ENCODE peak calls at places on chromosomes 6 and 20, in four cellular contexts. H is K562, Z is IMR-90, B is A549. O is an unnamed sample.

GRCh38 chr6:158131926-158132325 is 36.1 kb downstream of the SERAC1 start:
- DNase-seq in B (peak), Z (peak), H (peak), O (no peak)

GRCh38 chr6:4289770-4290320 is 154.5 kb upstream of the ECI2 start:
- DNase-seq in B (no peak), H (no peak), Z (no peak), O (no peak)

GRCh38 chr6:22383016-22383415 is 86.2 kb upstream of the PRL start:
- DNase-seq in Z (no peak), H (no peak), B (no peak), O (no peak)

GRCh38 chr6:159693894-159694545 is 979 bp upstream of the SOD2 start:
- DNase-seq in B (no peak), Z (peak), H (peak), O (no peak)

GRCh38 chr6:72968704-72969103 is 256.6 kb downstream of the KHDC1L start:
- DNase-seq in B (peak), Z (peak), H (no peak), O (no peak)

GRCh38 chr20:10651227-10651990 is 22.4 kb downstream of the JAG1 start:
- DNase-seq in B (no peak), H (peak), Z (peak), O (no peak)

GRCh38 chr6:42449917-42450313 is 1.8 kb downstream of the TRERF1 start:
- DNase-seq in H (no peak), B (no peak), Z (peak), O (no peak)

GRCh38 chr6:127276336-127276735 is 9.7 kb downstream of the RNF146 start:
- DNase-seq in B (no peak), H (peak), Z (no peak), O (no peak)

GRCh38 chr6:235763-236360 is 56.4 kb upstream of the DUSP22 start:
- DNase-seq in H (no peak), B (no peak), Z (peak), O (no peak)

GRCh38 chr6:157746897-157747296 is 76.1 kb upstream of the SNX9 start:
- DNase-seq in B (no peak), Z (no peak), H (no peak), O (no peak)

GRCh38 chr20:1671891-1672669 is 14.5 kb upstream of the SIRPG start:
- DNase-seq in H (no peak), B (no peak), Z (no peak), O (peak)

GRCh38 chr6:37168809-37169457 is 1.0 kb upstream of the PIM1 start:
- DNase-seq in H (no peak), B (no peak), Z (no peak), O (no peak)

GRCh38 chr6:111604259-111605099 is 1.2 kb downstream of the TRAF3IP2 start:
- DNase-seq in H (peak), B (no peak), Z (peak), O (peak)

GRCh38 chr6:33815854-33816253 is 12.1 kb upstream of the MLN start:
- DNase-seq in H (peak), B (no peak), Z (no peak), O (no peak)

GRCh38 chr6:144920391-144920983 is 635.4 kb downstream of the UTRN start:
- DNase-seq in B (no peak), H (no peak), Z (no peak), O (no peak)

GRCh38 chr20:59158673-59159072 is 4.9 kb upstream of the ZNF831 start:
- DNase-seq in Z (no peak), B (no peak), H (no peak), O (no peak)

GRCh38 chr6:30882764-30883475 is 1.4 kb upstream of the DDR1 start:
- DNase-seq in H (peak), B (peak), Z (no peak), O (peak)

GRCh38 chr6:158072083-158072721 is 90.5 kb downstream of the SYNJ2 start:
- DNase-seq in Z (peak), H (peak), B (peak), O (peak)

GRCh38 chr6:8057793-8058192 is 6.4 kb downstream of the BLOC1S5 start:
- DNase-seq in Z (peak), B (no peak), H (no peak), O (no peak)

GRCh38 chr20:52379723-52380336 is 188.3 kb upstream of the ZFP64 start:
- DNase-seq in H (peak), B (peak), Z (peak), O (no peak)
- TF ChIP-seq USF2 in H (no peak), B (no peak), Z (no peak), O (no peak)

GRCh38 chr20:37342231-37343177 is 3.4 kb upstream of the SRC start:
- DNase-seq in B (peak), Z (no peak), H (no peak), O (no peak)
- TF ChIP-seq USF2 in B (no peak), Z (no peak), H (no peak), O (no peak)

GRCh38 chr6:102549221-102549874 is 1155.8 kb downstream of the GRIK2 start:
- DNase-seq in Z (no peak), B (no peak), H (no peak), O (no peak)
- TF ChIP-seq USF2 in Z (no peak), B (no peak), H (no peak), O (no peak)

GRCh38 chr6:168189679-168190405 is 110.8 kb upstream of the FRMD1 start:
- DNase-seq in B (no peak), H (no peak), Z (no peak), O (no peak)

GRCh38 chr6:168190646-168191443 is 111.8 kb upstream of the FRMD1 start:
- DNase-seq in B (no peak), H (no peak), Z (no peak), O (no peak)

GRCh38 chr6:168192901-168193815 is 114.1 kb upstream of the FRMD1 start:
- DNase-seq in B (no peak), H (no peak), Z (no peak), O (no peak)

GRCh38 chr6:168193816-168194701 is 115.0 kb upstream of the FRMD1 start:
- DNase-seq in Z (no peak), H (peak), B (peak), O (no peak)

DNA sequence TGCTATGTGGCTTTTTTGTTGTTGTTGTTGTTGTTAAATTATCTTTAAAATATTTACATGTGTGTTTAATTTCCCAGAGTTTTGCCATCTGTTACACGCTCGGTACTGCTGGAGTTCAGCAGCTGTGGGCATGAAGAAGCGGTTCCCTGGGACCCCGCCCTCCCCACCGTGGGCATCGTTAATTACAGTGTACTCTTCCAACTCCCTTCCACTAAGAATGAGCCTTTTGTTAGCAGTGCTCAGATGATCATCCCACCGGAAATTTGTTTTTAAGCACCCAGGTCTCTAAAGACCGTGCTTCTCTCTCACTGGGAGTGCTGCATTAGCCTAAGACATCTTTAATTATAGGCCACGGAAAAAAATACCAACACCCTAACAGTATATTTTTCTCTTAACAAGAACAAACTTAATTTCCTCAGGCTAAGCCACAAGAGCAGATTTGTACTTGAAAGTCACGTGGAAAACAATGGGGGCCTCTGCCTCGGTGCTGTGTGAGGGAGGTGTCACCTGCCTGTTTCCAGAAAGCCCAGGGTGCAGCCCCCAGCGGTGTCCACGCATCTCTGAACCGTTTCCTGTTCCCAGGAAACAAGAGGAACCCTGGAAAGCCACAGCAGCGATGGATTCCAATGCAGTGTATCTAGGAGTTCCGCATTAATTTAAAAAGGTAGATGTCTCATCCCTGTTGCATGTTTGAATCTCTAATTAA is 113.3 kb upstream of the FRMD1 start:
- DNase-seq in B (no peak), Z (no peak), H (no peak), O (peak)
- TF ChIP-seq USF2 in B (no peak), Z (no peak), H (no peak), O (no peak)

DNA sequence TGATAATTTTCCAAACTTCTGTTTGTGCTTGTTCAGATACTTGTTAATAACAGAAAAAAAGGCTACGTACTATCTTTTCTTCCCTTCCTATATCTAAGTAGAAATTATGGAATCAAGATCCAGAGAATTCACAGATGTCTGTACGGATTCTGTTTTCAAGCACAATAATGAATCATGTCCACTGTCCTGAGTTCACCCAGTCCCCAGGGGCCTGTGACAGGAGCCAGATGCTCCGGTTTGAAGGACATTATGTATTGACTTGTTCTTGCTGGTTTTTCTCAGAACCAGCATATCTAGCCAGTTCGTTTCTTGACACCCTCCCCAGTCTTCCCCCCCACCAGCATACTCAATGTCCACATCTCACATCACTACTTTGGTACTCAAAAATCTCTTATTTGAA is 78.2 kb downstream of the NCOA7 start:
- DNase-seq in H (peak), B (no peak), Z (no peak), O (no peak)
- TF ChIP-seq USF2 in H (no peak), B (no peak), Z (no peak), O (no peak)

GRCh38 chr6:43668151-43669028 is 19.2 kb downstream of the MRPS18A start:
- DNase-seq in H (peak), Z (peak), B (peak), O (peak)
- TF ChIP-seq USF2 in H (no peak), Z (no peak), B (no peak), O (no peak)

GRCh38 chr6:130147151-130147550 is 75.6 kb downstream of the SAMD3 start:
- DNase-seq in B (no peak), H (no peak), Z (no peak), O (no peak)

GRCh38 chr6:130152908-130153510 is 69.7 kb downstream of the SAMD3 start:
- DNase-seq in H (no peak), Z (no peak), B (no peak), O (no peak)

GRCh38 chr6:130148181-130148580 is 74.6 kb downstream of the SAMD3 start:
- DNase-seq in Z (no peak), H (peak), B (peak), O (no peak)

DNA sequence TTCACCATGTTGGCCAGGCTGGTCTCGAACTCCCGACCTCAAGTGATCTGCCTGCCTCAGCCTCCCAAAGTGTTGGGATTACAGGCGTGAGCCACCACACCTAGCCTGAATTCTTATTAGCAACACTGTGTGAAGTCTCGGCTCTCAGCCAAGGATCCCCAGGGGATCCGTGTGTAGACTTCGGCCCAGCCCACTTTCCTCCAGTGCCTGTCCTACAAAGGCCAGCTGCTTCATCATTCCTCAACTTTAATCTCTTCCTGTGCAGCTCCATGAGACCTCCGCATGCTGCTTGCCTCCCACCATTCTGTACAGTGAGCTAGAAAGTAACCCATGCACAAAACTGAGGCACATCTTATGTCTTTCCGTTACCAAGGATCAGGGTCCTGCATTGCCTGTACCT is 71.8 kb downstream of the SAMD3 start:
- DNase-seq in Z (no peak), B (no peak), H (peak), O (no peak)
- TF ChIP-seq USF2 in Z (no peak), B (no peak), H (no peak), O (no peak)

DNA sequence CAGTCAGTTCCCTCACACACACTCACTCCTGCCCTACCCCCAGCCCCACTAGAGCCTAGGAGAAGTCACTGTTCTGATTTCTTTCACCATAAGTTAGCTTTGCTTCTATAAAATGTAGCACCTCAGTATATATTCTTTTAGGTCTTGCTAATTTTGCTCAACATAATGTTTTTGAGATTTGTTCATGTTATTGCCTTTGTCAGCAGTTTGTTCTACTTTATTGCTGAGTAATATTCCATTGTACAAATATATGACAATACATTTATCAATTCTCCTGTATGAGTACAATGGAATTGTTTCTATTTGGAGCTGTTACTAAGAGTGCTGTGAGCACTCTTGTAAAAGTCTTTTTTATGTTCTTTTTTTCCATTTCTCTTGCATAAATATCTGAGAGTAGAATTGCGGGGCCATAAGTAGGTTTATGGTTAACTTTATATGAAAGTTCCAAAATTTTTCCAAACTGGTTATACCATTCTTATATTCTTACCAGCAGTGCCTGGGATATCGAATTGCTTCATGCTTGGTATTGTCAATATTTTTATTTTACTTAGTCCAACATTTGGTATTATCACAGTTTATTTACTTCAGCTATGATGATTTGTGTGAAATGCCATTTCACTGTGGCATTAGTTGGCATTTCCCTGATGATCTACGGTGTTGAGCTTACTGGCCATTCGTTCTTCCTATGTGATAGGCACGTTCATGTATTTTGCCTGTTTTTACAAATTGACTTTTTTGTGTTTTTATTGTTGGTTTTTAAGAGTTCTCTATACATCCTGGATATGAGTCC is 25.3 kb downstream of the EDN1 start:
- DNase-seq in Z (no peak), B (no peak), H (no peak), O (no peak)
- TF ChIP-seq USF2 in Z (no peak), B (no peak), H (no peak), O (no peak)

DNA sequence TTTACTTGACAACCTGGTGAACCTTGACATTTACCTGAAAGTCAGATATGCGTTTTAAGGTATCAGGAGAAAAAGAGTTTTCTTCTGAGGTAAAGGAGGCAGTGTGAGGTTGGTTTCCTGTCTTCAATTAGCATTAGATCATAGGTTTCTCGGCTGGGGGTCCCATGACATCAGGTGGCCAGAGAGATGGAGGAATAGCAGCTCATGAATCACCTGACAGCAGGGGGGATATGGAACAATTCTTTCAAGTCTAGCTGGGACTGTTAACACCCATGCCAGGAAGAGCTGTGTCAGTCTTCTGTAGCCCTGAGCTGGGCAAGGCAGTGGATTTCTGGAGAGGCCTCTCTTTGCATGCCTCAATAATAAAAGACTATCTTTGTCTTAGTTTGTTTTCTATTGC is 108.0 kb upstream of the TMEM170B start:
- DNase-seq in Z (no peak), H (no peak), B (no peak), O (no peak)
- TF ChIP-seq USF2 in Z (no peak), H (no peak), B (no peak), O (no peak)

GRCh38 chr20:32470025-32470861 is 112.1 kb downstream of the ASXL1 start:
- DNase-seq in H (peak), Z (peak), B (peak), O (peak)
- TF ChIP-seq USF2 in H (no peak), Z (no peak), B (no peak), O (no peak)